ENCODE peak calls at places on chromosomes 16 and 17, in four cellular contexts. I is DMS 273 treated with DMSO at 0.1 percent for 48 hours, O is ascending aorta, T is NCI-H1694 treated with DMSO at 0.1 percent for 48 hours. R is an unnamed sample.

GRCh38 chr17:62995377-62995885 is 29.4 kb downstream of the TANC2 start:
- DNase-seq in I (no peak), O (no peak), T (no peak), R (peak; percentile 7)

GRCh38 chr16:12484426-12484825 is 319.3 kb downstream of the CPPED1 start:
- DNase-seq in I (no peak), O (no peak), T (no peak), R (no peak)

GRCh38 chr17:3845361-3845753 is 689 bp downstream of the NCBP3 start:
- DNase-seq in I (no peak), O (no peak), T (no peak), R (peak; percentile 41)

GRCh38 chr16:87100306-87101058 is 216.7 kb downstream of the C16orf95 start:
- DNase-seq in I (no peak), O (no peak), T (no peak), R (peak; percentile 37)

GRCh38 chr16:10569629-10570028 is 10.8 kb downstream of the EMP2 start:
- DNase-seq in I (no peak), O (no peak), T (no peak), R (no peak)

GRCh38 chr17:81578038-81578441 is 25.9 kb upstream of the FAAP100 start:
- DNase-seq in I (no peak), O (no peak), T (no peak), R (no peak)

GRCh38 chr16:13012591-13012990 is 111.2 kb downstream of the SHISA9 start:
- DNase-seq in I (no peak), O (no peak), T (no peak), R (no peak)

GRCh38 chr16:17836868-17837602 is 366.3 kb upstream of the XYLT1 start:
- DNase-seq in I (no peak), O (no peak), T (no peak), R (no peak)

GRCh38 chr16:74842413-74842812 is 67.8 kb upstream of the FA2H start:
- DNase-seq in I (no peak), O (no peak), T (peak; percentile 14), R (peak; percentile 52)

GRCh38 chr16:31088459-31089183 is at the start of gene PRSS53:
- DNase-seq in I (no peak), O (no peak), T (no peak), R (peak; percentile 33)

GRCh38 chr16:85168732-85169256 is 56.5 kb upstream of the CIBAR2 start:
- DNase-seq in I (no peak), O (peak; percentile 81), T (no peak), R (no peak)

GRCh38 chr16:84884311-84885023 is 64.7 kb downstream of the CRISPLD2 start:
- DNase-seq in I (no peak), O (no peak), T (no peak), R (no peak)

GRCh38 chr17:78343433-78344201 is 16.3 kb downstream of the SOCS3 start:
- DNase-seq in I (no peak), O (no peak), T (peak; percentile 60), R (peak; percentile 44)

GRCh38 chr17:77372444-77373297 is 231.9 kb downstream of the SEC14L1 start:
- DNase-seq in I (peak; percentile 60), O (peak; percentile 90), T (peak; percentile 50), R (peak; percentile 70)

GRCh38 chr16:14527411-14528044 is 102.5 kb downstream of the PARN start:
- DNase-seq in I (no peak), O (peak; percentile 75), T (no peak), R (no peak)

GRCh38 chr16:89613101-89613953 is at the start of gene DPEP1:
- DNase-seq in I (no peak), O (no peak), T (no peak), R (no peak)

GRCh38 chr16:28925386-28926228 is 569 bp upstream of the RABEP2 start:
- DNase-seq in I (no peak), O (peak; percentile 88), T (peak; percentile 22), R (peak; percentile 90)

GRCh38 chr17:50666316-50666715 is 31.6 kb downstream of the ABCC3 start:
- DNase-seq in I (no peak), O (no peak), T (no peak), R (no peak)

GRCh38 chr16:84292032-84292431 is 2.6 kb upstream of the WFDC1 start:
- DNase-seq in I (no peak), O (no peak), T (peak; percentile 42), R (peak; percentile 83)

GRCh38 chr17:80600586-80600985 is 55.9 kb downstream of the RPTOR start:
- DNase-seq in I (no peak), O (no peak), T (no peak), R (no peak)

GRCh38 chr17:80805032-80805751 is 186.4 kb upstream of the CHMP6 start:
- DNase-seq in I (no peak), O (peak; percentile 40), T (no peak), R (peak; percentile 16)

GRCh38 chr17:57215317-57215716 is 41.0 kb upstream of the MSI2 start:
- DNase-seq in I (no peak), O (peak; percentile 70), T (no peak), R (no peak)

GRCh38 chr17:81867952-81868673 is 3.0 kb downstream of the ARHGDIA start:
- DNase-seq in I (no peak), O (no peak), T (no peak), R (no peak)

GRCh38 chr16:75035410-75035968 is 36.7 kb downstream of the ZNRF1 start:
- DNase-seq in I (no peak), O (no peak), T (no peak), R (no peak)

GRCh38 chr16:11296351-11296705 is 15.2 kb upstream of the PRM1 start:
- DNase-seq in I (no peak), O (no peak), T (no peak), R (no peak)

GRCh38 chr17:18960803-18961511 is 9.0 kb downstream of the SLC5A10 start:
- DNase-seq in I (no peak), O (peak; percentile 84), T (peak; percentile 27), R (peak; percentile 54)

GRCh38 chr16:66988197-66988788 is at the start of gene CES4A:
- DNase-seq in I (no peak), O (no peak), T (no peak), R (no peak)

GRCh38 chr17:9370464-9370863 is 205.2 kb downstream of the STX8 start:
- DNase-seq in I (no peak), O (no peak), T (no peak), R (no peak)

GRCh38 chr16:21646721-21647561 is 5.5 kb downstream of the IGSF6 start:
- DNase-seq in I (no peak), O (no peak), T (no peak), R (no peak)

GRCh38 chr16:1545044-1545736 is 11.7 kb downstream of the TMEM204 start:
- DNase-seq in I (no peak), O (no peak), T (peak; percentile 14), R (no peak)

GRCh38 chr17:6532441-6532885 is 23.9 kb downstream of the PITPNM3 start:
- DNase-seq in I (no peak), O (no peak), T (no peak), R (no peak)

GRCh38 chr17:77354721-77355455 is 214.1 kb downstream of the SEC14L1 start:
- DNase-seq in I (no peak), O (peak; percentile 86), T (peak; percentile 89), R (no peak)

GRCh38 chr17:7446669-7447068 is 1.8 kb downstream of the CHRNB1 start:
- DNase-seq in I (no peak), O (no peak), T (no peak), R (no peak)